ENCODE peak calls at places on chromosomes 7 and 10, in ten cellular contexts. One of them, this sample, is unnamed.
A peak's percentile ranks its signal among the peaks of the same experiment; 100 is the strongest.

GRCh38 chr7:45258533-45259226 is 101.1 kb downstream of the RAMP3 start:
- DNase-seq in dorsolateral prefrontal cortex: no peak
- DNase-seq in left cardiac atrium: no peak
- DNase-seq in tibial nerve: no peak
- DNase-seq in OCI-LY7: peak; percentile 39
- DNase-seq in DMS153: no peak
- DNase-seq in GM13977: no peak
- DNase-seq in HFF-Myc: no peak
- DNase-seq in A172: no peak
- DNase-seq in cardiac fibroblast: no peak
- DNase-seq in this sample: no peak

GRCh38 chr7:146116452-146117219 is at the start of gene CNTNAP2:
- DNase-seq in OCI-LY7: no peak
- DNase-seq in left cardiac atrium: peak; percentile 14
- DNase-seq in cardiac fibroblast: peak; percentile 46
- DNase-seq in tibial nerve: no peak
- DNase-seq in dorsolateral prefrontal cortex: peak; percentile 59
- DNase-seq in A172: no peak
- DNase-seq in DMS153: peak; percentile 62
- DNase-seq in GM13977: no peak
- DNase-seq in HFF-Myc: no peak
- DNase-seq in this sample: no peak

GRCh38 chr7:36217211-36217960 is 64.3 kb downstream of the EEPD1 start:
- DNase-seq in cardiac fibroblast: no peak
- DNase-seq in A172: no peak
- DNase-seq in HFF-Myc: no peak
- DNase-seq in OCI-LY7: no peak
- DNase-seq in DMS153: no peak
- DNase-seq in GM13977: no peak
- DNase-seq in dorsolateral prefrontal cortex: no peak
- DNase-seq in tibial nerve: no peak
- DNase-seq in left cardiac atrium: no peak
- DNase-seq in this sample: no peak

GRCh38 chr7:131057015-131057518 is 270.6 kb upstream of the MKLN1 start:
- DNase-seq in DMS153: no peak
- DNase-seq in OCI-LY7: peak; percentile 73
- DNase-seq in cardiac fibroblast: peak; percentile 91
- DNase-seq in A172: no peak
- DNase-seq in GM13977: peak; percentile 37
- DNase-seq in dorsolateral prefrontal cortex: no peak
- DNase-seq in left cardiac atrium: no peak
- DNase-seq in HFF-Myc: peak; percentile 92
- DNase-seq in tibial nerve: no peak
- DNase-seq in this sample: peak; percentile 85

GRCh38 chr7:136293272-136293671 is 316.1 kb upstream of the MTPN start:
- DNase-seq in DMS153: no peak
- DNase-seq in GM13977: no peak
- DNase-seq in A172: no peak
- DNase-seq in dorsolateral prefrontal cortex: no peak
- DNase-seq in tibial nerve: no peak
- DNase-seq in OCI-LY7: peak; percentile 85
- DNase-seq in left cardiac atrium: no peak
- DNase-seq in cardiac fibroblast: no peak
- DNase-seq in HFF-Myc: no peak
- DNase-seq in this sample: peak; percentile 21

GRCh38 chr10:70174058-70174741 is 3.9 kb upstream of the SAR1A start:
- DNase-seq in left cardiac atrium: no peak
- DNase-seq in DMS153: no peak
- DNase-seq in cardiac fibroblast: peak; percentile 46
- DNase-seq in HFF-Myc: no peak
- DNase-seq in tibial nerve: no peak
- DNase-seq in OCI-LY7: peak; percentile 77
- DNase-seq in GM13977: no peak
- DNase-seq in A172: peak; percentile 11
- DNase-seq in dorsolateral prefrontal cortex: no peak
- DNase-seq in this sample: peak; percentile 47

GRCh38 chr10:76558996-76559888 is 1078.4 kb downstream of the KCNMA1 start:
- DNase-seq in DMS153: no peak
- DNase-seq in dorsolateral prefrontal cortex: no peak
- DNase-seq in left cardiac atrium: no peak
- DNase-seq in cardiac fibroblast: peak; percentile 82
- DNase-seq in HFF-Myc: peak; percentile 99
- DNase-seq in tibial nerve: no peak
- DNase-seq in A172: peak; percentile 82
- DNase-seq in GM13977: no peak
- DNase-seq in OCI-LY7: no peak
- DNase-seq in this sample: no peak

GRCh38 chr7:83060218-83060617 is 102.5 kb downstream of the PCLO start:
- DNase-seq in DMS153: peak; percentile 93
- DNase-seq in OCI-LY7: no peak
- DNase-seq in cardiac fibroblast: no peak
- DNase-seq in left cardiac atrium: peak; percentile 22
- DNase-seq in dorsolateral prefrontal cortex: no peak
- DNase-seq in GM13977: no peak
- DNase-seq in tibial nerve: no peak
- DNase-seq in A172: no peak
- DNase-seq in HFF-Myc: no peak
- DNase-seq in this sample: no peak

GRCh38 chr7:1713502-1714484 is 43.7 kb downstream of the ELFN1 start:
- DNase-seq in tibial nerve: no peak
- DNase-seq in cardiac fibroblast: no peak
- DNase-seq in DMS153: peak; percentile 75
- DNase-seq in dorsolateral prefrontal cortex: no peak
- DNase-seq in OCI-LY7: no peak
- DNase-seq in HFF-Myc: no peak
- DNase-seq in left cardiac atrium: peak; percentile 69
- DNase-seq in GM13977: no peak
- DNase-seq in A172: no peak
- DNase-seq in this sample: no peak

GRCh38 chr7:1541431-1542162 is 11.1 kb downstream of the MAFK start:
- DNase-seq in dorsolateral prefrontal cortex: no peak
- DNase-seq in left cardiac atrium: no peak
- DNase-seq in cardiac fibroblast: no peak
- DNase-seq in OCI-LY7: no peak
- DNase-seq in DMS153: no peak
- DNase-seq in tibial nerve: no peak
- DNase-seq in GM13977: no peak
- DNase-seq in A172: no peak
- DNase-seq in HFF-Myc: no peak
- DNase-seq in this sample: no peak

GRCh38 chr10:104331208-104331838 is 6.9 kb downstream of the ITPRIP start:
- DNase-seq in cardiac fibroblast: peak; percentile 73
- DNase-seq in OCI-LY7: no peak
- DNase-seq in A172: peak; percentile 91
- DNase-seq in tibial nerve: no peak
- DNase-seq in left cardiac atrium: peak; percentile 74
- DNase-seq in dorsolateral prefrontal cortex: no peak
- DNase-seq in DMS153: peak; percentile 79
- DNase-seq in HFF-Myc: no peak
- DNase-seq in GM13977: no peak
- DNase-seq in this sample: no peak